ENCODE peak calls at places on chromosome 19, in five cellular contexts. U is endothelial cell of umbilical vein, Z is aorta, R is transverse colon, V is neural progenitor cell. N is an unnamed sample. For H3K4me1, the result is how much of the 10 kb centered on the place peaks cover.

GRCh38 chr19:15238639-15239155 is 6.4 kb upstream of the EPHX3 start:
- DNase-seq in V (no peak), R (no peak), U (no peak), Z (no peak), N (no peak)

GRCh38 chr19:14478113-14478545 is 3.0 kb upstream of the PTGER1 start:
- DNase-seq in V (no peak), Z (no peak), R (no peak), U (no peak), N (no peak)

GRCh38 chr19:5147074-5147970 is 178.4 kb downstream of the KDM4B start:
- DNase-seq in R (no peak), U (no peak), Z (peak), V (no peak), N (no peak)

GRCh38 chr19:13718733-13719132 is 45.6 kb upstream of the MRI1 start:
- DNase-seq in Z (peak), V (peak), U (no peak), R (peak), N (no peak)

GRCh38 chr19:48359123-48359522 is 4.6 kb downstream of the TMEM143 start:
- DNase-seq in U (no peak), V (no peak), R (no peak), Z (no peak), N (no peak)

GRCh38 chr19:40232479-40232878 is 6.0 kb upstream of the CCNP start:
- DNase-seq in V (no peak), R (no peak), Z (no peak), U (no peak), N (no peak)

GRCh38 chr19:16247353-16248182 is 49.9 kb downstream of the AP1M1 start:
- DNase-seq in U (peak), R (peak), V (peak), Z (peak), N (peak)

GRCh38 chr19:50486823-50487515 is 10.3 kb upstream of the GARIN5A start:
- DNase-seq in R (no peak), Z (no peak), V (peak), U (peak), N (no peak)

GRCh38 chr19:13460045-13460444 is 46.2 kb downstream of the CACNA1A start:
- DNase-seq in Z (no peak), R (no peak), V (peak), U (no peak), N (no peak)

GRCh38 chr19:1648926-1649541 is 3.4 kb downstream of the TCF3 start:
- DNase-seq in V (no peak), Z (no peak), U (no peak), R (peak), N (no peak)

GRCh38 chr19:16457195-16457953 is 14.4 kb downstream of the EPS15L1 start:
- DNase-seq in U (peak), R (no peak), V (peak), Z (peak), N (peak)

GRCh38 chr19:58519087-58519354 is 589 bp downstream of the ZBTB45 start:
- DNase-seq in Z (peak), R (peak), V (peak), U (peak), N (peak)

GRCh38 chr19:7868671-7869452 is 5.3 kb downstream of the PRR36 start:
- DNase-seq in V (peak), R (peak), Z (peak), U (peak), N (peak)

GRCh38 chr19:48745208-48745995 is 1.3 kb downstream of the IZUMO1 start:
- DNase-seq in R (peak), V (peak), U (peak), Z (no peak), N (peak)

GRCh38 chr19:40567040-40567749 is 9.5 kb upstream of the SHKBP1 start:
- DNase-seq in V (peak), Z (no peak), U (no peak), R (no peak), N (no peak)

GRCh38 chr19:48330012-48330681 is 4.8 kb downstream of the EMP3 start:
- DNase-seq in R (peak), U (peak), Z (peak), V (peak), N (peak)

GRCh38 chr19:27971071-27971470 is 1241.9 kb downstream of the UQCRFS1 start:
- DNase-seq in V (peak), Z (no peak), R (no peak), U (no peak), N (no peak)

GRCh38 chr19:1944916-1945561 is 4.1 kb downstream of the CSNK1G2 start:
- DNase-seq in V (no peak), U (no peak), R (no peak), Z (no peak), N (no peak)

GRCh38 chr19:47650695-47651094 is 41.8 kb downstream of the BICRA start:
- DNase-seq in U (no peak), V (no peak), R (no peak), Z (no peak), N (no peak)

GRCh38 chr19:609001-609340 is 19.3 kb downstream of the HCN2 start:
- DNase-seq in V (no peak), Z (peak), R (peak), U (no peak), N (no peak)

GRCh38 chr19:7469654-7470285 is 19.1 kb downstream of the PEX11G start:
- DNase-seq in R (no peak), U (no peak), Z (no peak), V (no peak), N (no peak)

GRCh38 chr19:15196683-15197005 is 4.2 kb downstream of the NOTCH3 start:
- DNase-seq in R (no peak), U (no peak), V (no peak), Z (no peak), N (no peak)

GRCh38 chr19:4016486-4016885 is 8.9 kb downstream of the PIAS4 start:
- DNase-seq in U (no peak), Z (no peak), V (no peak), R (no peak), N (no peak)

GRCh38 chr19:4015705-4016402 is 8.3 kb downstream of the PIAS4 start:
- DNase-seq in V (no peak), R (no peak), U (no peak), Z (no peak), N (peak)

GRCh38 chr19:4013886-4014540 is 6.5 kb downstream of the PIAS4 start:
- DNase-seq in U (no peak), V (no peak), Z (no peak), R (no peak), N (peak)

GRCh38 chr19:4012975-4013634 is 5.6 kb downstream of the PIAS4 start:
- DNase-seq in Z (no peak), V (no peak), U (no peak), R (no peak), N (no peak)

DNA sequence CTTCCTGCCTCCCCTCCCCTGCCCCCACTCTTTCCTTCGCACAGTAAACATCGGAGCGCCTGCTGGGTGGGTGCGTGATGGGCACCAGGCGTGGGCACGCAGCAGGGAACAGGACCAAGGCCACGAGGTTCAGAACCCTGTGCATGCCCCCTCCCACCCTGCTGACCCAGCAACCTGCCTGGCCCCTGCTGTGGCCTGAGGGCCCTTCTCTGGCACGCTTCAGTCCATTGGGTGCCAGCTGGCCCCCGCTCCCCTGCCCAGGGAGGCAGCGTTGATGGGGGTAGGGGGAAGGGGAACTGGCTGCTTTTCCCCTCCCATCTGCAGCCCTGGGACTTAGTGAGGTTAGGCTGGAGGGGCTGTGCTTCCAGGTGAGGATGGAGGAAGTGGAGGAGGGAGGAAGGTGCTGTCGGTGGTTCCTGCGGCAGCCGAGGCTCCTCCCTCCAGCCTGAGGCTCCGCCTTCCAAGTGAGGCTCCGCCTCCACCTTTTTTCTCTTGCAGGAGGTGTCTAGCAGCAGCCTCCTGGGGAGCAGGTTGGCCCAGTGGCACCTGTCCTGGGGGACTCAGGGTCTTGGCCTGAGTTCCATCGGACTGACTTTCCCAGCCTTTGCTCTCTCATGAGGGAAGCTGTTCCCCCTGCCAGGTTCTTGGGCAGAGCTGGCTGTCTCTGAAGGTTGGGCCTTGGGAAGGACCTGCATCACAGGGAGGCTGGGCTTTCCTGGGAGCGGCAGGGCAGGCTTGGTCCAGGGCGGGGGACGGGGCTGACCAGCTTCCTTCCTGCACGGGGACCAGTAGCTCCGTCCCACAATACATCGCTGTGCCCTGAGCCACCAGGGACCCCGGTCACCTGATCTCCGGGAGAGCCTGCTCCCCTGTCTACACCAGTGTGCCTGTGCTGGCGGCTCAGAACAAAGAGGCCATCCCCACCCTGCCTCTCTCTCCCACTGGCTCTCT is 7.3 kb downstream of the PIAS4 start:
- DNase-seq in R (no peak), Z (no peak), U (no peak), V (peak), N (no peak)
- H3K4me3 ChIP-seq in R (no peak), Z (no peak), U (no peak), V (no peak), N (no peak)

GRCh38 chr19:54630784-54631183 is 500 bp downstream of the LILRB1 start:
- DNase-seq in R (no peak), V (no peak), U (no peak), Z (no peak), N (no peak)
- H3K4me1 ChIP-seq in R (under half), V (under half), U (under half), Z (under half), N (under half)

GRCh38 chr19:55441692-55442321 is 1.3 kb downstream of the SHISA7 start:
- DNase-seq in V (peak), Z (no peak), R (no peak), U (no peak), N (no peak)
- H3K4me3 ChIP-seq in V (no peak), Z (no peak), R (no peak), U (no peak), N (no peak)

GRCh38 chr19:18278521-18279265 is 2.7 kb downstream of the JUND start:
- DNase-seq in V (no peak), U (peak), Z (no peak), R (peak), N (no peak)
- H3K4me1 ChIP-seq in V (under half), U (under half), Z (under half), R (half or more), N (under half)

GRCh38 chr19:45645068-45645630 is 6.0 kb upstream of the EML2 start:
- DNase-seq in U (no peak), Z (no peak), R (no peak), V (no peak), N (no peak)

GRCh38 chr19:45643927-45644771 is 5.0 kb upstream of the EML2 start:
- DNase-seq in Z (no peak), U (no peak), R (no peak), V (no peak), N (no peak)

GRCh38 chr19:45643024-45643926 is 4.1 kb upstream of the EML2 start:
- DNase-seq in R (peak), V (peak), U (peak), Z (peak), N (peak)

GRCh38 chr19:45646345-45646698 is 7.1 kb upstream of the EML2 start:
- DNase-seq in R (no peak), Z (no peak), U (peak), V (no peak), N (no peak)

DNA sequence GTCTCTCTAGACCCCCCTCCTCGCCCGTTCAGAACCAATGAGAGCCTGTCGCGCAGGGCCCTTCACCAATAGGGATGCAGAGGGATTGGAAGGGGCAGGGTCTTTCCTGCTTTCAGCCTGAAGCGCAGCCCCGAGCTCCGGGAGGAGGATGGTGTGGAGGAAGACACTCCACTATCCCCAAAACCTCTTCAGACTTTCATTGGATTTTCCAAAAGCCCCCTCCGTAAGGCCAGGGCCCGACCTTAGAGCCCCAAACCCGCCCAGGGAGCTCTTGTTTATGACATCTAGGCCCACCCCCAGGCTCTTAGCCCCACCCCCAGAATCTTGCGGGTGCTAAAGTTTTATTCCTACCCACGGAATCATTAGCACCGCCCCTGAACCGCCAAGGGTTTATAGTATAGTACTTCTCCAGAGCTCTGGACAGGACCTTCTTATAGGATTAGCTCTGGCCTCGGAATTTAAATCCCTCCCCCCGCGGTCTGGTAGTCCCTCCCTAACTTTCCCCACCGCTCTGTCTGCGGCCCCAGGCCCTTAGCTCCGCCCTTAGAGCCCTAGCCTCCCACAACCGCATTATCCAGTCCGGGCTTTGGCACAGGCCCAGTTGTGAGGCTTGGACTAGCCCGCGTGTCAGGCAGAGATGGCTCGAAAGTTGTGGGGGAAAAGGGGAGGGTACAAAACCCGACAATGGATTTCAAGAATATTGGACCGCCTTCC is 6.6 kb upstream of the EML2 start:
- DNase-seq in Z (peak), R (peak), U (peak), V (peak), N (peak)
- H3K4me3 ChIP-seq in Z (no peak), R (peak), U (peak), V (peak), N (peak)

GRCh38 chr19:18654469-18654868 is 17.6 kb downstream of the KLHL26 start:
- DNase-seq in Z (no peak), V (no peak), R (no peak), U (no peak), N (no peak)
- H3K4me1 ChIP-seq in Z (under half), V (under half), R (under half), U (under half), N (under half)

N was measured in ovary.